ENCODE peak calls at places on chromosomes 1 and 21, in five cellular contexts. W, C, G, F and E are unnamed samples.
A peak's percentile ranks its signal among the peaks of the same experiment; 100 is the strongest.

GRCh38 chr1:43980255-43981134 is 1.5 kb downstream of the B4GALT2 start:
- DNase-seq in W (no peak), C (no peak), G (no peak), F (no peak), E (no peak)

GRCh38 chr1:38559180-38559874 is 300.2 kb downstream of the RRAGC start:
- DNase-seq in W (peak; percentile 33), C (peak; percentile 70), G (no peak), F (peak; percentile 58), E (peak; percentile 45)

GRCh38 chr1:76256289-76257223 is 182.0 kb downstream of the ST6GALNAC3 start:
- DNase-seq in W (no peak), C (no peak), G (no peak), F (no peak), E (no peak)

GRCh38 chr21:38229260-38229877 is 27.4 kb upstream of the KCNJ15 start:
- DNase-seq in W (peak; percentile 24), C (no peak), G (no peak), F (no peak), E (no peak)

GRCh38 chr1:202270871-202271326 is 70.8 kb downstream of the UBE2T start:
- DNase-seq in W (no peak), C (no peak), G (no peak), F (no peak), E (no peak)

GRCh38 chr1:93414749-93415148 is 33.2 kb upstream of the FNBP1L start:
- DNase-seq in W (no peak), C (no peak), G (no peak), F (no peak), E (no peak)

GRCh38 chr1:6273380-6273891 is 12.5 kb upstream of the GPR153 start:
- DNase-seq in W (peak; percentile 40), C (no peak), G (no peak), F (no peak), E (no peak)

GRCh38 chr1:65164633-65165032 is 16.6 kb downstream of the AK4 start:
- DNase-seq in W (no peak), C (no peak), G (peak; percentile 65), F (no peak), E (no peak)

GRCh38 chr21:44718571-44718970 is 7.2 kb upstream of the TSPEAR start:
- DNase-seq in W (peak; percentile 73), C (no peak), G (no peak), F (no peak), E (no peak)

GRCh38 chr1:19319196-19319595 is 7.1 kb downstream of the SLC66A1 start:
- DNase-seq in W (no peak), C (no peak), G (no peak), F (no peak), E (no peak)

GRCh38 chr1:108573183-108573582 is 13.3 kb downstream of the EEIG2 start:
- DNase-seq in W (no peak), C (no peak), G (no peak), F (no peak), E (no peak)

GRCh38 chr1:95957748-95958147 is 723.7 kb downstream of the RWDD3 start:
- DNase-seq in W (no peak), C (no peak), G (no peak), F (no peak), E (no peak)

GRCh38 chr1:232459087-232459486 is 170.8 kb downstream of the SIPA1L2 start:
- DNase-seq in W (no peak), C (no peak), G (no peak), F (no peak), E (no peak)

GRCh38 chr1:86409416-86410021 is 13.4 kb upstream of the ODF2L start:
- DNase-seq in W (peak; percentile 15), C (no peak), G (peak; percentile 6), F (no peak), E (no peak)

GRCh38 chr1:65159801-65160523 is 12.0 kb downstream of the AK4 start:
- DNase-seq in W (no peak), C (no peak), G (no peak), F (no peak), E (no peak)

GRCh38 chr1:57678138-57678537 is 254.3 kb upstream of the DAB1 start:
- DNase-seq in W (peak; percentile 21), C (no peak), G (no peak), F (no peak), E (no peak)

GRCh38 chr1:22712502-22713271 is 2.0 kb downstream of the EPHB2 start:
- DNase-seq in W (no peak), C (peak; percentile 74), G (no peak), F (no peak), E (no peak)

GRCh38 chr1:13699510-13699909 is 478 bp upstream of the PRDM2 start:
- DNase-seq in W (peak; percentile 34), C (no peak), G (no peak), F (peak; percentile 7), E (no peak)

GRCh38 chr1:54871275-54872040 is 15.5 kb downstream of the DHCR24 start:
- DNase-seq in W (no peak), C (no peak), G (no peak), F (no peak), E (no peak)
- TF ChIP-seq POLR2AphosphoS5 in W (no peak), C (no peak), G (no peak), F (no peak), E (no peak)

GRCh38 chr1:200866521-200866920 is 6.3 kb upstream of the GPR25 start:
- DNase-seq in W (no peak), C (peak; percentile 46), G (no peak), F (no peak), E (no peak)
- TF ChIP-seq POLR2AphosphoS5 in W (no peak), C (no peak), G (no peak), F (no peak), E (no peak)

DNA sequence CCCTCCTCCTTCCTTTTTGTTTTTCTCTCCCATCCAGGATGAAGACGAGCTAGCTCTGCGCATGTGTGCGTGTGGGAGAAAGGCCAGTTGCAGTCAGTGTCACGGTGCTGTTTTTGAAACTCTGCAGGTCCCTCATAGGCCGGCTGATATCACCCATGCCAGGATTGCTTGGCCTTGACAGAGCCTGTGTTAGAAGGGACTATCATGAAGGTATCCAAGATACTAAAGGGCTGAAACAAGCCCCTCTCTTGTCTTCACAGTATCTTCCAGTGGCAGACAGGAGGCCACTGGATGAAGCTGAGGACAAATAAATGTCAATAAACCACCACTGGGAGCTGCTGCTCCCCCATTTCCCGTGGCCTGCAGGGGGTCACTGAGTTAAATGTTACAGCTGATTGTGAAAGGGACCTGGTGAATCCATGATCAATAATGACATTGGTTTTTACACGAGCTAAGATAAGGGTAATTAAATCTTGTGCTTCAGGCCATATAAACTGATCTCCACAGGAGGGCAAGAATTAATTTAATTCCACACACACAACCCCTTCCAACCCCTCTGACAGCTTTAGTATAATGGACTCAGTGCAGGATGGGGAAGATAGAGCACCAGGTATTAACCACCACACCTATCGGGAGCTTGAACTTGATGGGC is 64.6 kb upstream of the TARBP1 start:
- DNase-seq in W (no peak), C (no peak), G (no peak), F (no peak), E (peak; percentile 17)
- TF ChIP-seq POLR2AphosphoS5 in W (no peak), C (no peak), G (no peak), F (peak; percentile 5), E (no peak)

GRCh38 chr1:156118175-156118868 is 3.8 kb downstream of the LMNA start:
- DNase-seq in W (no peak), C (no peak), G (peak; percentile 84), F (peak; percentile 86), E (no peak)
- TF ChIP-seq POLR2AphosphoS5 in W (no peak), C (no peak), G (peak; percentile 59), F (peak; percentile 92), E (no peak)

DNA sequence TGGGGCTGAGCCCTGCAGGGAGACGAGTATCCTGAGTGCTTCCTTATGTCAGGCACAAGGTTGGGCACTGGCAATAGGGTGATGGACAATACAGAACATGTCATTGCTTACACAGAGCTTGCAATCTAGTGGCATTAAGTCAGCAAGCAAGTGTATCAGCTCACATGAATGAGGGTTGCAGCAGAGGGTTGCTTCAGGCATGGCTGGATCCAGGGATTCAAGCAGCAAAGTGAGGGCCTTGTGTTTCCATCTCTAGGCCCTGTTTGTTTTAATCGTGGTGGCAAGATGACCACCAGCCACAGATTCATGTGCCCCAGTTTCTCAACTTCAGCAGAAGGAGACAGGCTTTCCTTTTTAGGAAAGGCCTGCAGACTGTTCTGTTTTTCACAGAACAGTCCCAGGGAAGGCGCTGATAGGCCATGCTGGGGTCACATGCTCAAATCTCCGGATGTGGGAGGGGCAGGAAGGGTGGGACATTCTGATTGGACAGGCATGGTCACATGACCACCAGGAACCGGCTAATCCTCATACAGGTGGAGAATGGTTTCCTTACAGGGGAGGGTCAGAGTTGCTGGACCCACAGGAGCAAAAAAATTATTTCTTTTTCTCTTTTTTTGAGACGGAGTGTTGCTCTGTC is 14.4 kb downstream of the PLOD1 start:
- DNase-seq in W (peak; percentile 42), C (no peak), G (no peak), F (no peak), E (no peak)
- TF ChIP-seq POLR2AphosphoS5 in W (no peak), C (no peak), G (no peak), F (no peak), E (no peak)

GRCh38 chr1:10032590-10033358 is at the start of gene UBE4B:
- DNase-seq in W (peak; percentile 99), C (peak; percentile 97), G (peak; percentile 94), F (peak; percentile 98), E (peak; percentile 98)
- TF ChIP-seq POLR2AphosphoS5 in W (peak; percentile 88), C (no peak), G (no peak), F (peak; percentile 89), E (peak; percentile 46)

DNA sequence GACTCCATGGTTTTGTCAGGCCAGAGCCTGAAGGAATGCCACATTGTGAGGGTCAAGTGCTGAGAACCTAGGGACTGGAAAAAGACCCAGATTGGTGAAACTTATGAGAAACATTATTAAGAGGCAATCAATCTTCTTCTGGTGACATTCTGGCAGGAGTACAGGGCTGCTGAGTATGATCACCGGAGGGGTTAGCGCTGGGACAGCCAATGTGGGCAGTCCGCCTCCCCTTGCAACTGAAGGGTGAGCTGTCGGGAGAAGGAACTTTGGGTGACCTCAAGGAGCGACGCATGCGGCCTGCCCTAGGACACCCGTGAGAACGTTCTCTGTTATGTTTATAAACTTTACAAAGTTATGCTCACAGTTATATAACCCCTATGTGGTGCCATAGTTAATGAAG is 429.0 kb downstream of the LMO4 start:
- DNase-seq in W (no peak), C (no peak), G (no peak), F (no peak), E (no peak)
- TF ChIP-seq POLR2AphosphoS5 in W (no peak), C (no peak), G (no peak), F (no peak), E (no peak)

GRCh38 chr1:182460550-182460951 is 10.6 kb downstream of the RGSL1 start:
- DNase-seq in W (no peak), C (no peak), G (no peak), F (no peak), E (no peak)
- TF ChIP-seq POLR2AphosphoS5 in W (no peak), C (no peak), G (no peak), F (no peak), E (no peak)

GRCh38 chr21:32593690-32594089 is 8.4 kb upstream of the TCP10L start:
- DNase-seq in W (no peak), C (no peak), G (no peak), F (no peak), E (no peak)

GRCh38 chr21:32592929-32593502 is 7.7 kb upstream of the TCP10L start:
- DNase-seq in W (no peak), C (no peak), G (peak; percentile 98), F (no peak), E (no peak)

GRCh38 chr21:32599146-32599925 is 12.8 kb downstream of the CFAP298 start:
- DNase-seq in W (no peak), C (no peak), G (peak; percentile 25), F (no peak), E (no peak)

GRCh38 chr21:32595431-32595830 is 10.1 kb upstream of the TCP10L start:
- DNase-seq in W (no peak), C (no peak), G (no peak), F (no peak), E (no peak)

GRCh38 chr21:32597205-32597604 is 11.9 kb upstream of the TCP10L start:
- DNase-seq in W (no peak), C (no peak), G (peak; percentile 93), F (no peak), E (no peak)
- TF ChIP-seq POLR2AphosphoS5 in W (no peak), C (no peak), G (peak; percentile 2), F (no peak), E (no peak)